ENCODE peak calls at places on chromosome 11, in six cellular contexts. One of them, this sample, is unnamed. For H3K9me3, the result is how much of the 10 kb centered on the place peaks cover.

GRCh38 chr11:59865031-59865430 is 1.3 kb downstream of the TCN1 start:
- DNase-seq in mammary epithelial cell: peak
- DNase-seq in IMR-90: no peak
- DNase-seq in osteoblast: no peak
- DNase-seq in A549: no peak
- DNase-seq in mesenchymal stem cell: no peak
- DNase-seq in this sample: no peak

GRCh38 chr11:109267293-109268095 is 154.5 kb upstream of the C11orf87 start:
- DNase-seq in mammary epithelial cell: peak
- DNase-seq in IMR-90: no peak
- DNase-seq in osteoblast: no peak
- DNase-seq in A549: no peak
- DNase-seq in mesenchymal stem cell: peak
- DNase-seq in this sample: no peak

GRCh38 chr11:44190883-44191230 is 95.4 kb downstream of the EXT2 start:
- DNase-seq in mammary epithelial cell: no peak
- DNase-seq in IMR-90: peak
- DNase-seq in osteoblast: no peak
- DNase-seq in A549: no peak
- DNase-seq in mesenchymal stem cell: no peak
- DNase-seq in this sample: no peak

GRCh38 chr11:12813371-12814225 is 139.4 kb downstream of the TEAD1 start:
- DNase-seq in mammary epithelial cell: peak
- DNase-seq in IMR-90: peak
- DNase-seq in osteoblast: no peak
- DNase-seq in A549: peak
- DNase-seq in mesenchymal stem cell: peak
- DNase-seq in this sample: peak

GRCh38 chr11:36583667-36584066 is 10.6 kb upstream of the IFTAP start:
- DNase-seq in mammary epithelial cell: no peak
- DNase-seq in IMR-90: no peak
- DNase-seq in osteoblast: no peak
- DNase-seq in A549: no peak
- DNase-seq in mesenchymal stem cell: no peak
- DNase-seq in this sample: no peak

GRCh38 chr11:62295504-62295903 is 3.4 kb downstream of the SCGB1D4 start:
- DNase-seq in mammary epithelial cell: peak
- DNase-seq in IMR-90: peak
- DNase-seq in osteoblast: no peak
- DNase-seq in A549: no peak
- DNase-seq in mesenchymal stem cell: peak
- DNase-seq in this sample: peak

GRCh38 chr11:73234403-73235181 is 16.5 kb downstream of the P2RY2 start:
- DNase-seq in mammary epithelial cell: no peak
- DNase-seq in IMR-90: no peak
- DNase-seq in osteoblast: no peak
- DNase-seq in A549: no peak
- DNase-seq in mesenchymal stem cell: no peak
- DNase-seq in this sample: no peak

GRCh38 chr11:102986815-102987214 is 31.3 kb upstream of the MMP13 start:
- DNase-seq in mammary epithelial cell: peak
- DNase-seq in IMR-90: peak
- DNase-seq in osteoblast: no peak
- DNase-seq in A549: no peak
- DNase-seq in mesenchymal stem cell: peak
- DNase-seq in this sample: peak

GRCh38 chr11:2134022-2135010 is 4.9 kb downstream of the IGF2 start:
- DNase-seq in mammary epithelial cell: no peak
- DNase-seq in IMR-90: no peak
- DNase-seq in osteoblast: peak
- DNase-seq in A549: no peak
- DNase-seq in mesenchymal stem cell: no peak
- DNase-seq in this sample: no peak

GRCh38 chr11:96228472-96228871 is 114.5 kb downstream of the MAML2 start:
- DNase-seq in mammary epithelial cell: peak
- DNase-seq in IMR-90: peak
- DNase-seq in osteoblast: peak
- DNase-seq in A549: no peak
- DNase-seq in mesenchymal stem cell: peak
- DNase-seq in this sample: peak

GRCh38 chr11:99098258-99098657 is 77.5 kb downstream of the CNTN5 start:
- DNase-seq in mammary epithelial cell: no peak
- DNase-seq in IMR-90: no peak
- DNase-seq in osteoblast: no peak
- DNase-seq in A549: no peak
- DNase-seq in mesenchymal stem cell: no peak
- DNase-seq in this sample: no peak

GRCh38 chr11:70889411-70889810 is 363.0 kb downstream of the SHANK2 start:
- DNase-seq in mammary epithelial cell: no peak
- DNase-seq in IMR-90: no peak
- DNase-seq in osteoblast: peak
- DNase-seq in A549: no peak
- DNase-seq in mesenchymal stem cell: no peak
- DNase-seq in this sample: no peak
- H3K9me3 ChIP-seq in mammary epithelial cell: under half
- H3K9me3 ChIP-seq in IMR-90: under half
- H3K9me3 ChIP-seq in osteoblast: under half
- H3K9me3 ChIP-seq in A549: under half
- H3K9me3 ChIP-seq in mesenchymal stem cell: under half
- H3K9me3 ChIP-seq in this sample: under half

GRCh38 chr11:50246699-50247098 is 214.0 kb downstream of the OR4C45 start:
- DNase-seq in mammary epithelial cell: no peak
- DNase-seq in IMR-90: no peak
- DNase-seq in osteoblast: no peak
- DNase-seq in A549: no peak
- DNase-seq in mesenchymal stem cell: no peak
- DNase-seq in this sample: no peak

GRCh38 chr11:50246183-50246582 is 213.5 kb downstream of the OR4C45 start:
- DNase-seq in mammary epithelial cell: no peak
- DNase-seq in IMR-90: no peak
- DNase-seq in osteoblast: no peak
- DNase-seq in A549: no peak
- DNase-seq in mesenchymal stem cell: no peak
- DNase-seq in this sample: no peak

GRCh38 chr11:50247309-50247874 is 214.7 kb downstream of the OR4C45 start:
- DNase-seq in mammary epithelial cell: no peak
- DNase-seq in IMR-90: no peak
- DNase-seq in osteoblast: no peak
- DNase-seq in A549: no peak
- DNase-seq in mesenchymal stem cell: no peak
- DNase-seq in this sample: no peak
- H3K9me3 ChIP-seq in mammary epithelial cell: under half
- H3K9me3 ChIP-seq in IMR-90: under half
- H3K9me3 ChIP-seq in osteoblast: under half
- H3K9me3 ChIP-seq in A549: under half
- H3K9me3 ChIP-seq in mesenchymal stem cell: under half
- H3K9me3 ChIP-seq in this sample: under half

DNA sequence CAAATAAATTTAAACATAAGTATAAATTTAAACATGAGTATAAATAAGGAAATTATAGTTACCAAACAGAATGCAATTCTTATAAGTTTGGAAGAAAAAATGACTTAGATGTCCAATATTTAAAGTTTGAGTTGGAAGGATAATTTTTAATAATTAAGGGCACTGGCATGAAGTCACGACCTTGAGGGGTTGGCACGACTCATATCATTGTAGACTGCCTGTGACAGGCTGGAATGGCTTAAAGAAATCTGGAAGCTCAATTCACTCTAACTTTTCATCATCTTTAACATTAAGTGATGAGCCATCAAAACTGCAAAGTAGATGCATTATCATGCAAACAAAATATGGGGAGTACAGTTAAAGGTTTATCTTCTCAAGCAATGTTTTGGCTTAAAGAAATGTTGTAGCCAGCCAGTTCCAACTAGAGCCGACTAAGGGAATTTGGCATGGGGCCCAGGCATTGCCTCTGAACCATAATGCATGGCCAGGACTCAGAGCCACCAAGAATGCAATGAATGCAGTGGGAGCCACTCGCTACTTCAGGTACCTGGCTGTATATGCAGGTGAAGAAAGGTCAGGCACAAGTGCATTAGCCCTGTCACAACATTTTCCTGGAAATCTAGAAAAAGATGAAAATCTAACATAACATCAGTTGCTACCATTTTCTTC is 33.4 kb downstream of the PGR start:
- DNase-seq in mammary epithelial cell: no peak
- DNase-seq in IMR-90: no peak
- DNase-seq in osteoblast: no peak
- DNase-seq in A549: no peak
- DNase-seq in mesenchymal stem cell: no peak
- DNase-seq in this sample: peak
- H3K9me3 ChIP-seq in mammary epithelial cell: under half
- H3K9me3 ChIP-seq in IMR-90: under half
- H3K9me3 ChIP-seq in osteoblast: under half
- H3K9me3 ChIP-seq in A549: under half
- H3K9me3 ChIP-seq in mesenchymal stem cell: under half
- H3K9me3 ChIP-seq in this sample: under half

GRCh38 chr11:3367221-3367620 is 11.7 kb downstream of the ZNF195 start:
- DNase-seq in mammary epithelial cell: no peak
- DNase-seq in IMR-90: no peak
- DNase-seq in osteoblast: no peak
- DNase-seq in A549: no peak
- DNase-seq in mesenchymal stem cell: no peak
- DNase-seq in this sample: no peak
- H3K9me3 ChIP-seq in mammary epithelial cell: under half
- H3K9me3 ChIP-seq in IMR-90: under half
- H3K9me3 ChIP-seq in osteoblast: under half
- H3K9me3 ChIP-seq in A549: half or more
- H3K9me3 ChIP-seq in mesenchymal stem cell: half or more
- H3K9me3 ChIP-seq in this sample: under half